ENCODE peak calls at places on chromosomes 12 and 14, in ten cellular contexts. H, V, Z, R, K, Y, P, O, D and F are unnamed samples. For H3K4me1, the result is how much of the 10 kb centered on the place peaks cover.

GRCh38 chr14:61694830-61695694 is at the start of gene HIF1A:
- DNase-seq in H (peak), V (peak), Z (peak), R (peak), K (peak), Y (peak), P (peak), O (peak), D (peak), F (peak)

GRCh38 chr14:99261916-99262787 is 9.8 kb downstream of the BCL11B start:
- DNase-seq in H (no peak), V (no peak), Z (peak), R (no peak), K (no peak), Y (no peak), P (peak), O (no peak), D (no peak), F (peak)

GRCh38 chr12:66633676-66634075 is 45.2 kb downstream of the GRIP1 start:
- DNase-seq in H (no peak), V (no peak), Z (no peak), R (no peak), K (no peak), Y (no peak), P (no peak), O (no peak), D (no peak), F (no peak)

GRCh38 chr12:120321382-120322202 is 6.0 kb downstream of the PLA2G1B start:
- DNase-seq in H (no peak), V (no peak), Z (no peak), R (no peak), K (no peak), Y (no peak), P (no peak), O (no peak), D (no peak), F (no peak)

GRCh38 chr14:94671870-94672444 is 59.8 kb downstream of the SERPINA3 start:
- DNase-seq in H (no peak), V (no peak), Z (peak), R (no peak), K (no peak), Y (peak), P (no peak), O (no peak), D (no peak), F (no peak)

GRCh38 chr12:131499160-131499863 is 211.6 kb upstream of the SFSWAP start:
- DNase-seq in H (peak), V (no peak), Z (no peak), R (no peak), K (no peak), Y (no peak), P (no peak), O (no peak), D (no peak), F (no peak)

GRCh38 chr12:55745361-55746146 is 2.6 kb downstream of the GDF11 start:
- DNase-seq in H (peak), V (no peak), Z (peak), R (no peak), K (no peak), Y (no peak), P (no peak), O (peak), D (no peak), F (no peak)

GRCh38 chr12:5576011-5576410 is 144.1 kb downstream of the NTF3 start:
- DNase-seq in H (no peak), V (no peak), Z (no peak), R (no peak), K (no peak), Y (no peak), P (no peak), O (no peak), D (no peak), F (no peak)

GRCh38 chr14:55535521-55536207 is 44.3 kb upstream of the KTN1 start:
- DNase-seq in H (no peak), V (no peak), Z (no peak), R (no peak), K (no peak), Y (peak), P (no peak), O (no peak), D (peak), F (no peak)

GRCh38 chr14:76203086-76204001 is 51.6 kb downstream of the GPATCH2L start:
- DNase-seq in H (peak), V (peak), Z (no peak), R (no peak), K (no peak), Y (peak), P (peak), O (no peak), D (peak), F (no peak)

GRCh38 chr14:105987563-105987962 is 461.2 kb downstream of the TMEM121 start:
- DNase-seq in H (no peak), V (no peak), Z (no peak), R (no peak), K (no peak), Y (no peak), P (no peak), O (no peak), D (no peak), F (no peak)

GRCh38 chr12:53726342-53726741 is 910 bp downstream of the CALCOCO1 start:
- DNase-seq in H (peak), V (no peak), Z (no peak), R (no peak), K (no peak), Y (no peak), P (no peak), O (no peak), D (no peak), F (peak)

GRCh38 chr14:39181693-39182047 is 6.6 kb downstream of the PNN start:
- DNase-seq in H (no peak), V (no peak), Z (no peak), R (no peak), K (no peak), Y (no peak), P (no peak), O (no peak), D (no peak), F (no peak)

GRCh38 chr14:60628892-60629291 is 20.4 kb downstream of the SIX1 start:
- DNase-seq in H (no peak), V (no peak), Z (no peak), R (no peak), K (no peak), Y (no peak), P (no peak), O (no peak), D (no peak), F (no peak)

GRCh38 chr14:36579001-36579555 is 3.3 kb downstream of the NKX2-8 start:
- DNase-seq in H (no peak), V (no peak), Z (no peak), R (no peak), K (no peak), Y (no peak), P (no peak), O (no peak), D (no peak), F (no peak)

GRCh38 chr12:6923003-6923732 is 4.6 kb upstream of the ATN1 start:
- DNase-seq in H (no peak), V (no peak), Z (no peak), R (no peak), K (no peak), Y (no peak), P (no peak), O (no peak), D (no peak), F (no peak)

GRCh38 chr12:3553681-3554546 is 62.9 kb downstream of the PRMT8 start:
- DNase-seq in H (no peak), V (no peak), Z (no peak), R (no peak), K (peak), Y (no peak), P (peak), O (peak), D (no peak), F (no peak)

GRCh38 chr12:41368006-41368405 is 179.9 kb downstream of the PDZRN4 start:
- DNase-seq in H (peak), V (no peak), Z (no peak), R (no peak), K (no peak), Y (peak), P (no peak), O (no peak), D (peak), F (no peak)

GRCh38 chr12:103751600-103751999 is 89.4 kb downstream of the NT5DC3 start:
- DNase-seq in H (peak), V (no peak), Z (no peak), R (no peak), K (no peak), Y (no peak), P (no peak), O (no peak), D (peak), F (no peak)

GRCh38 chr12:42868291-42868690 is 278.7 kb upstream of the PRICKLE1 start:
- DNase-seq in H (no peak), V (no peak), Z (no peak), R (no peak), K (no peak), Y (no peak), P (no peak), O (no peak), D (no peak), F (no peak)

GRCh38 chr12:28351414-28351813 is 161.2 kb downstream of the CCDC91 start:
- DNase-seq in H (no peak), V (no peak), Z (no peak), R (no peak), K (no peak), Y (no peak), P (no peak), O (no peak), D (no peak), F (no peak)

GRCh38 chr12:54555670-54556257 is 6.4 kb downstream of the PDE1B start:
- DNase-seq in H (no peak), V (no peak), Z (no peak), R (no peak), K (no peak), Y (no peak), P (no peak), O (no peak), D (no peak), F (no peak)

GRCh38 chr14:72638021-72638420 is 255.9 kb downstream of the DPF3 start:
- DNase-seq in H (peak), V (no peak), Z (no peak), R (peak), K (no peak), Y (no peak), P (no peak), O (no peak), D (peak), F (no peak)

GRCh38 chr14:70888681-70889175 is 18.5 kb upstream of the PCNX1 start:
- DNase-seq in H (peak), V (no peak), Z (no peak), R (no peak), K (no peak), Y (peak), P (no peak), O (no peak), D (peak), F (peak)

GRCh38 chr12:123160801-123161487 is 10.1 kb upstream of the PITPNM2 start:
- DNase-seq in H (peak), V (no peak), Z (no peak), R (no peak), K (no peak), Y (no peak), P (no peak), O (no peak), D (peak), F (no peak)

GRCh38 chr14:51020024-51020710 is 74.7 kb downstream of the TRIM9 start:
- DNase-seq in H (no peak), V (no peak), Z (no peak), R (peak), K (no peak), Y (peak), P (no peak), O (no peak), D (no peak), F (no peak)

GRCh38 chr12:104501115-104501514 is 44.4 kb downstream of the CHST11 start:
- DNase-seq in H (no peak), V (no peak), Z (no peak), R (no peak), K (no peak), Y (no peak), P (no peak), O (no peak), D (no peak), F (no peak)

GRCh38 chr12:131126662-131127173 is 173.0 kb downstream of the ADGRD1 start:
- DNase-seq in H (no peak), V (no peak), Z (peak), R (no peak), K (no peak), Y (no peak), P (no peak), O (no peak), D (no peak), F (no peak)

GRCh38 chr12:26935636-26936378 is 2.0 kb downstream of the INTS13 start:
- DNase-seq in H (no peak), V (no peak), Z (no peak), R (no peak), K (no peak), Y (no peak), P (no peak), O (no peak), D (no peak), F (peak)
- H3K4me3 ChIP-seq in H (peak), V (no peak), Z (no peak), R (no peak), K (no peak), Y (no peak), P (no peak), O (no peak), D (no peak), F (peak)

GRCh38 chr12:111404362-111405148 is 1.2 kb upstream of the SH2B3 start:
- DNase-seq in H (peak), V (peak), Z (peak), R (no peak), K (no peak), Y (no peak), P (peak), O (peak), D (no peak), F (peak)

GRCh38 chr12:111406474-111407370 is 999 bp downstream of the SH2B3 start:
- DNase-seq in H (peak), V (peak), Z (peak), R (peak), K (no peak), Y (peak), P (peak), O (no peak), D (no peak), F (peak)

GRCh38 chr12:111407371-111408115 is 1.8 kb downstream of the SH2B3 start:
- DNase-seq in H (peak), V (no peak), Z (no peak), R (no peak), K (no peak), Y (no peak), P (no peak), O (no peak), D (no peak), F (no peak)

GRCh38 chr12:111405856-111406473 is at the start of gene SH2B3:
- DNase-seq in H (peak), V (no peak), Z (no peak), R (peak), K (no peak), Y (no peak), P (no peak), O (no peak), D (peak), F (peak)

DNA sequence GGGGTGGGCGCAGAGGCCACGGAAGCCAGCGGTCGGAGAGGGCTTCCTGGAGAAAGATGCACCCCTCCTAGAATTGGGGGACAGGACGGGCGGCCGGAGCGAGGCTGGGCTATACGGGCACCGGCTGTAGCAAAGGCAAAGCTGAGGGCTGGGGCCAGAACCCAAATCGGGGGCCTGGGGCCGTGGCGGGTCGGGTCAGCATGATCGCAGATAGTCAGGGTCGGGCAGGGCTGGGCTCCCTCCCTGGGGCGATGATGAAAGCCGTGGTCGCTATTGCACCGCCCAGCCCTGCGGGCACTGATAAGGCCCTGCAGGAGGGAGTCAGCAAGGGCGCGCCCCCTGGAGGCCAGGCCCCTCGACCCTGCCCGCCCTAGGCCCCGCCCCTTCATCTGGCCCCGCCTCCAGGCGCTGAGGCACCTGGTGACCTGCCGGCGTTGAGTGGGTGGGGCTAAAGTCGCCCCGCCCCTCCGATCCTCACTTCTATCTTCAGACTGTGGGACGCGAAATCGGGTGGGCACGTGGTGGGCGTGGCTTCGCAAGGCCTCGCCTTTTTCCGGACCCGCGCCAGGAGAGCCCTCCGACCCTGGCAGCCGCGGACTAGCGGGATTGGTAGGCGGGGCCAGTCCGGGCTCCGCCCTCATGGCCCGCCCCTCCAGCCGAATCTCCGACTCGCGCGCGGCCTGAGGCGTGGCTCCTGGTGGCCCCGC is 421 bp upstream of the SH2B3 start:
- DNase-seq in H (peak), V (peak), Z (peak), R (peak), K (peak), Y (peak), P (peak), O (peak), D (peak), F (peak)
- H3K4me1 ChIP-seq in H (under half), V (half or more), Z (under half), R (under half), K (under half), Y (under half), P (under half), O (under half), D (under half), F (half or more)

GRCh38 chr12:124941170-124941527 is 26.7 kb upstream of the UBC start:
- DNase-seq in H (no peak), V (no peak), Z (no peak), R (no peak), K (no peak), Y (no peak), P (no peak), O (no peak), D (no peak), F (no peak)
- H3K4me3 ChIP-seq in H (peak), V (peak), Z (peak), R (peak), K (peak), Y (no peak), P (peak), O (no peak), D (no peak), F (peak)

DNA sequence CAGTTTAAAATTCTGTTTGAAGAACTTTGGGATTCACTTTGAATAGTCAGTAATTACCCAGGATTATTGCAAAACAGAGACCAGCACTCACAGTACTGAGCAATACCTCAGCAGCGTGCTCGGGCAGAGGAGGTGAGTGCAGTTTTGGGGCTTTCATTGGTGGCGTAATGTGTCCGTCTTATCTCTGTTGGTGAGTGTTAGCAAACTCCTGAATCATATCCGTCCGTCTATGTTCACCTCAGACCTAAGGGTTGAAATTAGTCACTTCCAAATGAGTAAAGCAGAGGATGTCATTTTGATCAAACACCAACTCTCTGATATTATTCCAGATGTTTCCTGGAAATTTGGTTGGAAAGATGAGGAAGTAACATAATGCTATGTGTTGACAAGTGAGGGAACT is 82.8 kb downstream of the BORCS5 start:
- DNase-seq in H (peak), V (peak), Z (no peak), R (no peak), K (no peak), Y (peak), P (no peak), O (no peak), D (peak), F (peak)
- H3K4me1 ChIP-seq in H (under half), V (under half), Z (under half), R (under half), K (under half), Y (under half), P (under half), O (under half), D (under half), F (half or more)

DNA sequence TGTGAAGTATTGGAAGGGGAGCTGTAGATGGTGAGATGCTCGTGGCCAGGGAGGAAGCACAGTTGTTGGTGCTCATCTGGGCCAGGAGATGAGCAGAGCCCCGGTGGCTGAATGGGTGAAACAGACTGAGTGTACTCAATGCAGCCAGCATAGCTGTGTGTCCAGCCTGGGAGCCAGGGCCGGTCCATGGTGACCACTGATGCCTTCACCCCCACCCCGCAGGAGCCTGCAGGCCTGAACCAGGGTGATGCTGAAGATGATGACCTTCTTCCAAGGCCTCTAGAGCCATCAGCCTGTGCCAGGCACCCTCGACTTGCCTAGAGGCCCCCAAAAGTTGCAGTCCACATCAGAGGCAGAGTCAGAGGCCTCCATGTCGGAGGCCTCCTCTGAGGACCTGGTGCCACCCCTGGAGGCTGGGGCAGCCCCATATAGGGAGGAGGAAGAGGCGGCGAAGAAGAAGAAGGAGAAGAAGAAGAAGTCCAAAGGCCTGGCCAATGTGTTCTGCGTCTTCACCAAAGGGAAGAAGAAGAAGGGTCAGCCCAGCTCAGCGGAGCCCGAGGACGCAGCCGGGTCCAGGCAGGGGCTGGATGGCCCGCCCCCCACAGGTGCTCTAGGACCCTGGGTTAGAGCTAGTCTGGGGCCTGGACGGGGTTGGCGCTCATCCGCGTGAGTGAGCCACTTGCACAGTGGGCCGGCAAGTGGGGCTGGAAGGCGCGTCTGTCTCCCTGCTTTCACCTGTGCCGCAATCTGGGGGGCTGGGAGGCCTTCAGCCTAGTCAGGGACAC is 3.0 kb downstream of the TNFAIP2 start:
- DNase-seq in H (no peak), V (no peak), Z (no peak), R (peak), K (no peak), Y (peak), P (no peak), O (no peak), D (no peak), F (no peak)
- H3K4me3 ChIP-seq in H (peak), V (peak), Z (peak), R (peak), K (peak), Y (peak), P (peak), O (no peak), D (no peak), F (no peak)

GRCh38 chr12:106141003-106141402 is 2.2 kb upstream of the NUAK1 start:
- DNase-seq in H (no peak), V (no peak), Z (no peak), R (no peak), K (no peak), Y (no peak), P (no peak), O (no peak), D (no peak), F (no peak)

GRCh38 chr12:106144847-106145246 is 6.1 kb upstream of the NUAK1 start:
- DNase-seq in H (peak), V (no peak), Z (no peak), R (no peak), K (no peak), Y (no peak), P (no peak), O (no peak), D (peak), F (no peak)

GRCh38 chr12:106141452-106141851 is 2.7 kb upstream of the NUAK1 start:
- DNase-seq in H (peak), V (no peak), Z (no peak), R (no peak), K (no peak), Y (no peak), P (no peak), O (no peak), D (no peak), F (no peak)

GRCh38 chr12:106140223-106140986 is 1.7 kb upstream of the NUAK1 start:
- DNase-seq in H (no peak), V (no peak), Z (no peak), R (no peak), K (no peak), Y (no peak), P (no peak), O (no peak), D (no peak), F (no peak)

GRCh38 chr12:106142591-106143261 is 4.0 kb upstream of the NUAK1 start:
- DNase-seq in H (no peak), V (no peak), Z (no peak), R (no peak), K (no peak), Y (peak), P (no peak), O (no peak), D (no peak), F (no peak)
- H3K4me1 ChIP-seq in H (under half), V (under half), Z (under half), R (half or more), K (under half), Y (under half), P (under half), O (under half), D (under half), F (under half)